ENCODE peak calls at places on chromosomes 5 and 9, in seven cellular contexts. Z is astrocyte, Y is GM12865, Q is AG10803, J is PC-3, P is fibroblast of the aortic adventitia, G is AG09319. S is an unnamed sample.
A peak's percentile ranks its signal among the peaks of the same experiment; 100 is the strongest.

GRCh38 chr9:116087751-116088194 is 65.8 kb upstream of the PAPPA start:
- DNase-seq in Z (peak; percentile 84), Y (no peak), Q (peak; percentile 74), J (peak; percentile 53), P (peak; percentile 91), G (no peak), S (no peak)

GRCh38 chr5:148829248-148829594 is 2.8 kb downstream of the ADRB2 start:
- DNase-seq in Z (no peak), Y (no peak), Q (no peak), J (no peak), P (no peak), G (no peak), S (no peak)

GRCh38 chr9:82223442-82223841 is 234.9 kb downstream of the SPATA31D1 start:
- DNase-seq in Z (peak; percentile 93), Y (no peak), Q (no peak), J (no peak), P (peak; percentile 84), G (no peak), S (no peak)

GRCh38 chr9:70988551-70988950 is 132.9 kb downstream of the TRPM3 start:
- DNase-seq in Z (no peak), Y (no peak), Q (peak; percentile 70), J (no peak), P (peak; percentile 45), G (peak; percentile 10), S (no peak)

GRCh38 chr5:103621548-103621930 is 59.0 kb upstream of the NUDT12 start:
- DNase-seq in Z (peak; percentile 70), Y (no peak), Q (no peak), J (no peak), P (no peak), G (no peak), S (no peak)

GRCh38 chr5:465591-466403 is 22.8 kb downstream of the EXOC3 start:
- DNase-seq in Z (no peak), Y (no peak), Q (no peak), J (no peak), P (no peak), G (no peak), S (no peak)

GRCh38 chr5:139388198-139388821 is 1.4 kb downstream of the MZB1 start:
- DNase-seq in Z (no peak), Y (peak; percentile 84), Q (peak; percentile 50), J (no peak), P (peak; percentile 51), G (no peak), S (peak; percentile 32)

GRCh38 chr5:120446068-120446492 is 18.0 kb upstream of the PRR16 start:
- DNase-seq in Z (peak; percentile 89), Y (no peak), Q (peak; percentile 91), J (peak; percentile 76), P (peak; percentile 98), G (peak; percentile 61), S (no peak)

GRCh38 chr9:92444841-92445240 is 20.6 kb upstream of the OMD start:
- DNase-seq in Z (no peak), Y (no peak), Q (no peak), J (no peak), P (no peak), G (no peak), S (no peak)

GRCh38 chr5:56054651-56055050 is 59.9 kb upstream of the IL6ST start:
- DNase-seq in Z (no peak), Y (no peak), Q (peak; percentile 66), J (no peak), P (peak; percentile 61), G (no peak), S (no peak)

GRCh38 chr9:134357631-134358025 is 31.4 kb downstream of the RXRA start:
- DNase-seq in Z (no peak), Y (no peak), Q (peak; percentile 21), J (no peak), P (no peak), G (no peak), S (no peak)

GRCh38 chr9:86093788-86094555 is 5.4 kb downstream of the GOLM1 start:
- DNase-seq in Z (no peak), Y (no peak), Q (no peak), J (peak; percentile 82), P (no peak), G (no peak), S (no peak)

GRCh38 chr5:38905516-38905915 is 59.7 kb downstream of the OSMR start:
- DNase-seq in Z (no peak), Y (no peak), Q (no peak), J (peak; percentile 76), P (peak; percentile 58), G (no peak), S (no peak)
- TF ChIP-seq CTCF in Z (no peak), Y (no peak), Q (no peak), J (no peak), P (no peak), G (no peak), S (no peak)

DNA sequence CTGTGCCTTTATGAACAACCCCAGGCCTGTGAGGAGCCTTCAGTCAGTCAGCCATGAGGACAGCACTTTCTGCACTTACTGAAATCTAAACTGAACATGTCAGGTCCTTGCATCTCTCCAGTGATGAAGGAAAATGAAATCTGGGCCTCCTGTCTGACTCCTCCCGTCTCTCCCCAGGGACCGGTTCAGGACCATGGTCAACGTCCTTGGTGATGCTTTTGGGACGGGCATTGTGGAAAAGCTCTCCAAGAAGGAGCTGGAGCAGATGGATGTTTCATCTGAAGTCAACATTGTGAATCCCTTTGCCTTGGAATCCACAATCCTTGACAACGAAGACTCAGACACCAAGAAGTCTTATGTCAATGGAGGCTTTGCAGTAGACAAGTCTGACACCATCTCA is 77.0 kb upstream of the PLPP6 start:
- DNase-seq in Z (no peak), Y (no peak), Q (no peak), J (no peak), P (no peak), G (no peak), S (no peak)
- TF ChIP-seq CTCF in Z (no peak), Y (no peak), Q (no peak), J (no peak), P (no peak), G (no peak), S (no peak)

GRCh38 chr5:177005619-177006264 is 837 bp downstream of the UIMC1 start:
- DNase-seq in Z (peak; percentile 51), Y (peak; percentile 79), Q (peak; percentile 70), J (peak; percentile 72), P (peak; percentile 54), G (peak; percentile 29), S (peak; percentile 73)
- TF ChIP-seq CTCF in Z (peak; percentile 37), Y (peak; percentile 45), Q (peak; percentile 57), J (peak; percentile 57), P (peak; percentile 58), G (peak; percentile 62), S (no peak)

GRCh38 chr9:127614961-127615360 is 2.9 kb downstream of the STXBP1 start:
- DNase-seq in Z (no peak), Y (no peak), Q (peak; percentile 46), J (no peak), P (peak; percentile 71), G (no peak), S (no peak)

GRCh38 chr9:127612993-127613954 is 1.2 kb downstream of the STXBP1 start:
- DNase-seq in Z (peak; percentile 63), Y (no peak), Q (peak; percentile 64), J (peak; percentile 30), P (peak; percentile 63), G (no peak), S (peak; percentile 65)

GRCh38 chr9:127608104-127608966 is 3.7 kb upstream of the STXBP1 start:
- DNase-seq in Z (no peak), Y (peak; percentile 66), Q (no peak), J (peak; percentile 82), P (no peak), G (no peak), S (peak; percentile 40)

GRCh38 chr9:127611796-127612790 is at the start of gene STXBP1:
- DNase-seq in Z (peak; percentile 45), Y (peak; percentile 84), Q (peak; percentile 69), J (peak; percentile 82), P (peak; percentile 78), G (no peak), S (peak; percentile 92)
- TF ChIP-seq CTCF in Z (no peak), Y (no peak), Q (peak; percentile 5), J (no peak), P (peak; percentile 24), G (peak; percentile 12), S (no peak)

GRCh38 chr9:129720865-129721545 is 31.8 kb downstream of the PTGES start:
- DNase-seq in Z (no peak), Y (no peak), Q (no peak), J (peak; percentile 29), P (no peak), G (no peak), S (no peak)

GRCh38 chr9:129720181-129720864 is 32.5 kb downstream of the PTGES start:
- DNase-seq in Z (no peak), Y (no peak), Q (no peak), J (peak; percentile 12), P (no peak), G (no peak), S (peak; percentile 64)

GRCh38 chr9:129717991-129718390 is 34.9 kb downstream of the PTGES start:
- DNase-seq in Z (no peak), Y (no peak), Q (no peak), J (no peak), P (no peak), G (no peak), S (no peak)

GRCh38 chr9:129718647-129719046 is 34.2 kb downstream of the PTGES start:
- DNase-seq in Z (no peak), Y (no peak), Q (no peak), J (no peak), P (no peak), G (no peak), S (no peak)

GRCh38 chr9:129719135-129719534 is 33.7 kb downstream of the PTGES start:
- DNase-seq in Z (no peak), Y (no peak), Q (no peak), J (no peak), P (no peak), G (no peak), S (no peak)
- TF ChIP-seq CTCF in Z (no peak), Y (no peak), Q (no peak), J (no peak), P (no peak), G (no peak), S (no peak)

GRCh38 chr5:32453916-32454315 is 9.4 kb upstream of the ZFR start:
- DNase-seq in Z (no peak), Y (no peak), Q (no peak), J (no peak), P (no peak), G (no peak), S (no peak)

GRCh38 chr5:32449216-32449721 is 4.7 kb upstream of the ZFR start:
- DNase-seq in Z (no peak), Y (no peak), Q (peak; percentile 90), J (no peak), P (peak; percentile 64), G (peak; percentile 42), S (no peak)

GRCh38 chr5:32446660-32447059 is 2.1 kb upstream of the ZFR start:
- DNase-seq in Z (no peak), Y (peak; percentile 25), Q (no peak), J (no peak), P (no peak), G (no peak), S (no peak)

GRCh38 chr5:32454821-32455220 is 10.3 kb upstream of the ZFR start:
- DNase-seq in Z (no peak), Y (no peak), Q (no peak), J (no peak), P (no peak), G (no peak), S (no peak)

DNA sequence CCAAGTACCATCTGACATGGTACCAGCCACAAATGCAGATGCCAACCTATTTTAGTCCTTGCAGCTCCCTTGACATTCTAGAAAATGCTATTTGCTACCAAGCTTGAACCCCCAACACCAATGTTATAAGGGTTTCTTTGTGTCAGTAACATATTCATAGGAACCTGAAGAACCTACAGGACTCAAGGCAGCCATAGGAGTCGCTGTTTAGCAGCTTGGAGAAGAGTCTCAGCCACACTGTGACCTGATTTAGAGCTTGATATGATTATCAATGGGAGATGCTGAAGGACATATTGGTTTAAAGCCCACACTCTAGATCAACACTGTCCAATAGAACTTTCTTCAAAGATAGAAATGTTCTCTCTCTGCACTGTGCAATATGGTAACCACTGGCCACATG is 6.4 kb upstream of the ZFR start:
- DNase-seq in Z (no peak), Y (peak; percentile 38), Q (no peak), J (peak; percentile 15), P (no peak), G (no peak), S (no peak)
- TF ChIP-seq CTCF in Z (peak; percentile 10), Y (peak; percentile 42), Q (no peak), J (peak; percentile 55), P (no peak), G (no peak), S (no peak)

S was measured in endothelial cell.